ENCODE peak calls at places on chromosomes 1 and 21, in six cellular contexts. L is substantia nigra, K is pancreas, F is mesenchymal stem cell, M is HCT116, U is mesendoderm. W is an unnamed sample.

GRCh38 chr1:68198752-68199151 is 33.6 kb downstream of the WLS start:
- DNase-seq in L (no peak), K (no peak), F (no peak), M (no peak), U (no peak), W (no peak)

GRCh38 chr1:98693385-98693784 is 31.9 kb downstream of the SNX7 start:
- DNase-seq in L (no peak), K (no peak), F (no peak), M (no peak), U (no peak), W (no peak)

GRCh38 chr1:203517426-203517974 is 23.5 kb downstream of the OPTC start:
- DNase-seq in L (no peak), K (no peak), F (no peak), M (no peak), U (peak), W (no peak)

GRCh38 chr1:6603424-6603850 is 768 bp upstream of the KLHL21 start:
- DNase-seq in L (no peak), K (peak), F (peak), M (no peak), U (no peak), W (no peak)

GRCh38 chr1:64975740-64976139 is 9.4 kb upstream of the JAK1 start:
- DNase-seq in L (no peak), K (no peak), F (no peak), M (no peak), U (no peak), W (no peak)

GRCh38 chr1:201059871-201060555 is 36.5 kb upstream of the KIF21B start:
- DNase-seq in L (no peak), K (no peak), F (no peak), M (no peak), U (no peak), W (no peak)

GRCh38 chr1:93715529-93716126 is 34.0 kb upstream of the BCAR3 start:
- DNase-seq in L (no peak), K (no peak), F (peak), M (no peak), U (peak), W (no peak)

GRCh38 chr1:186782791-186783190 is 46.0 kb upstream of the PLA2G4A start:
- DNase-seq in L (no peak), K (no peak), F (no peak), M (no peak), U (no peak), W (no peak)

GRCh38 chr1:8711161-8711560 is 106.3 kb downstream of the RERE start:
- DNase-seq in L (no peak), K (no peak), F (no peak), M (no peak), U (no peak), W (no peak)

GRCh38 chr1:169676001-169676400 is 35.4 kb downstream of the SELL start:
- DNase-seq in L (no peak), K (no peak), F (peak), M (no peak), U (no peak), W (no peak)

GRCh38 chr1:89523597-89524368 is 846 bp upstream of the LRRC8B start:
- DNase-seq in L (no peak), K (no peak), F (peak), M (peak), U (peak), W (no peak)

GRCh38 chr1:116376734-116377096 is 3.7 kb downstream of the ATP1A1 start:
- DNase-seq in L (no peak), K (no peak), F (peak), M (no peak), U (no peak), W (no peak)

GRCh38 chr21:27422435-27422834 is 455.5 kb upstream of the ADAMTS5 start:
- DNase-seq in L (no peak), K (no peak), F (peak), M (no peak), U (no peak), W (no peak)

DNA sequence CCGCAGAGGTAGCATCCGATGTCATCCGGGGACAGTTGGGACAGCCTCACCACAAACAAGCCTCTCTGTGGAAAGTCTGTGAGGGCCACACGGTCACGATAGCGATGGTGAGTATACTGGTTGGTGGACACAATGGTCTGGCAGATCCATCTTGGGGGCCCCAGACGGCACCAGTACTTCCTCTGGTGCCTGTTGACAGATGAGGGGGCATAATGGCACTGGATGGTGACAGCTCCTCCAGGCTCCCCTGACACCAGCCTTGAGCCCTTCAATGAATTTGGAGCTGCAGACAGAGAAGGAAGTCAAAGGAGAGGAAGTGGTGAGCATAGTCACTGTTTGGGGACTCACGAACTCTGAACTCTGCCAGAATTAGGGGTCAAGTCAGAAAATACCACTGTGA is 8.0 kb downstream of the FCAMR start:
- DNase-seq in L (no peak), K (no peak), F (no peak), M (no peak), U (no peak), W (no peak)
- H3K27ac ChIP-seq in L (no peak), K (no peak), F (no peak), M (no peak), U (no peak), W (no peak)

GRCh38 chr1:38696371-38696770 is 163.2 kb downstream of the RRAGC start:
- DNase-seq in L (no peak), K (no peak), F (no peak), M (no peak), U (no peak), W (no peak)
- H3K27ac ChIP-seq in L (no peak), K (no peak), F (no peak), M (no peak), U (no peak), W (no peak)

GRCh38 chr1:110893908-110894490 is 21.1 kb downstream of the CD53 start:
- DNase-seq in L (no peak), K (no peak), F (no peak), M (no peak), U (no peak), W (no peak)
- H3K27ac ChIP-seq in L (no peak), K (no peak), F (no peak), M (no peak), U (no peak), W (no peak)

DNA sequence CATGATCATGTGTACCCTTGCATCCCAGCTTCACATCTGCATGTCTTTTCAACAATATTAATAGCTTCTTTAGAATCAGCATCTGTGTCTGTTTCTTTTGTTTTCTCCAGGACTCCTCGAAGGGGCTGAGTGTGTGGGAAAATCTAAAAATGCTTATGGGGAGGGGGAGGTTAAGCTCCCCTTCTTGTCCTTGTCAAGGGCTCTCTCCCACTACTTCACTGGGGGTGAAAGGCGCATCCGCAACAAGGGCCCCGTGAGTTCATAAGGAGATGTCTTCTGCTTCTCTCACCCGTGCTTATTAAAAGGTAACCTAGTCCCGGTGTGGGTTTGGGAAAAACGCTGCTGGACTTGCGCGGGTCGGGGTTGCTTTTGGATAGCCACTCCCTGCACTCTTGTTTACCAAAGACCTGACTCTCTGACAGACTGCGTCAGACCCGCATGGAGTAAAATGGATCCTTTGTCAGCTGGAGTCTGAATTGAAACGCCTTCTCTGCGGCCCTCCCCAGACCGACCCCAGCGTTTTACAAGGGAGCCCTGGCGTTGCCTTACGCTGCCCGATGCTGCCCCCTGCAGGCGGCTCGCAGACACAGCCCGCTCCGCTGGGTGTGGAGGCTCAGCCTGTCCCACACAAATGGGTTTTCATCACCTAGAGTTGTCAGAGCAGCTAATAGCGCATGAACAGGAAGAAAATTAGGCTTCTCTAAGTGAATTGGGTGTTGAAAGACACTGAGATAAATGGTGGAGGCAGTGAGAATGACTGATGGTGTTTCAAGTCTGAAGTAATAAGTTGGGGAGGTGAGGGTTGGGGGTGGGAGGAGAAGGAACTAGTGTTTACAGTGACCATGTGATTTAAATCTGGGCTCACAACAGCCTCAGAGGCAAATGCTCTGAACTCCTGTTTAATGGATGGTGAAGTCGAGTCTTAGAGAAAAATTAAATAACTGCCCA is 53.9 kb downstream of the IER5 start:
- DNase-seq in L (peak), K (peak), F (peak), M (peak), U (peak), W (peak)
- H3K27ac ChIP-seq in L (peak), K (no peak), F (no peak), M (no peak), U (no peak), W (peak)

DNA sequence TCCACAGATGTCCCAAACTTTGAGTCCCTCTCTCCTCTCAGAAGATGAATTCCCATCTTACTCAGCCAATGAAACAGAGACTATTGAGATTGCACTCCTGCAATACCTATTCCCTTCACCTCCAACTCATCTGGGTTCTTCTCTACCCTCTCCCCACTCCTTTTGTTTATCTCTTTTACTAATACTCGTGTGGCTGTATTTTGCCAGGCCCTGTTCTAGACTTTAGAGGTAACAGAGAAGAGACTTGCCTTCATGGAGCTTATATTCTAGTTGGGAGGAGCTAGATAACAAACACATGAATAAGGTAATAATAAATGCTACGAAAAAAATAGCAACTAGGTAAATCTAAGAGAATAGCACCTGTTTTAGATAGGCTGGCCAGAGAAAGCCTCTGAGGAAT is 4.1 kb upstream of the TP53BP2 start:
- DNase-seq in L (no peak), K (no peak), F (no peak), M (no peak), U (no peak), W (no peak)
- H3K27ac ChIP-seq in L (no peak), K (no peak), F (no peak), M (no peak), U (no peak), W (no peak)

GRCh38 chr1:20076695-20077461 is 6.9 kb downstream of the PLA2G5 start:
- DNase-seq in L (no peak), K (no peak), F (no peak), M (no peak), U (peak), W (no peak)

GRCh38 chr1:20079661-20080305 is 9.8 kb downstream of the PLA2G5 start:
- DNase-seq in L (no peak), K (no peak), F (no peak), M (no peak), U (no peak), W (no peak)

GRCh38 chr1:20078711-20079110 is 8.7 kb downstream of the PLA2G5 start:
- DNase-seq in L (no peak), K (no peak), F (no peak), M (no peak), U (no peak), W (no peak)

GRCh38 chr1:20076223-20076622 is 6.2 kb downstream of the PLA2G5 start:
- DNase-seq in L (no peak), K (no peak), F (no peak), M (no peak), U (no peak), W (no peak)

DNA sequence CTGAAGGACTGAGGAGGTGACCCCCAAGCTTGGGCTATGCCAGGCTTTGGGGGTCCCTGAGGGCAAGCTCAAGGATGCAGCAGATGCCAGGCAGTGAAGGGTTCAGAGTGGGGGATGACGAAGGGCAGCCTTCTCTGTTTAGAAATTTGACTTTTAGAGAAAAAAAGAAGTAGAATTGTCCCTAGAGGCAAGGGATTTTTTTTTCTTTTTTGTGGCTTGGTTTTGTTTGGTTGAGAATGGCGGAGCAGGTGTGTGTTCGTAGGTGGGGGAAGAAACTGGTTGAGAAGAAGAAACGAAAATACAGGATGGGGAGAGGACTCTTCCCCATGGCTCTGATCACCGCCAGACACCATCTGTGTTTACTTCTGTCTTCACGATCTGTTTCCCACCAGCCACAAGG is 8.2 kb downstream of the PLA2G5 start:
- DNase-seq in L (no peak), K (no peak), F (no peak), M (no peak), U (no peak), W (no peak)
- H3K27ac ChIP-seq in L (no peak), K (no peak), F (no peak), M (no peak), U (no peak), W (no peak)

DNA sequence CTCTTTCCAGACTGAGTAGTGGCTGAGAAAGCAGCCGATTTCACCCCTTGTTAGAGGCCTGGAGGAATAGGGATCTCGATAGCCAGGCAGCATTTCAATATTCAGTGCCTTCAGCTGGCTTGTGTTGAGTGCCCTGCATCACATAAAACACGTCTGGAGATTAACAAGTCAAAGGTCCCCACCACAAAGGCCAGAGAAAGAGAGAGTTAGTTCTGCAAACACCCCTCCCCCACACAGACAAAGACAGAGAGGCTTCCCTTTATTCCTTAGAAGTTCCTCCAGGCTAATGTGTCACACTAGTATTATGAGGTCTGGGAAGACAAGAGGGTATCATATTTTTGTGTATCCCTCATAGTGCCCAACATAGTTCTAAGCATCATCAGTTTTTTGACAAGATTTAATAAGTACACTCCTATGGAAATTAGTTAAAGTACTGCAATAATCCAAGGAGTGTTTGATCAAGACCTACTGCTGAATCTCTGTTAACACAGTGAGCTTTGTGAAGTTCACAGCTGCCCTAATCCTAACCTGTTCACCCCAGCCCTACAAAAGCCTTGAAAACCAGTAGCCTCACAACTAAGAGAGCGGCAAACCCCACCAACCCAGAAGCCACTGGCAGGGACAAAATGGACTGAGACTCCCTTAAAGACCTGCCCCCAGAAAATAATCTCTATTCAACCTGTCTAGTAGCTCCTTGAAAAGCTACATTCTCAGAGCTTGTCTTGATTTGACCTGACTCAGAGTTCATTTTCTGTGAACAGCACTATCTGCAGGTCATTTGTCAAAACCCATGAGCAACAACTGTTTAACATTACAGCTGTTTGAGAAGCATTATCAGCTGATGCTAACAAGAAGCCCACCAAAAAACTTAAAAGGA is 91.9 kb downstream of the COLGALT2 start:
- DNase-seq in L (no peak), K (no peak), F (peak), M (no peak), U (peak), W (no peak)
- H3K27ac ChIP-seq in L (peak), K (no peak), F (no peak), M (no peak), U (no peak), W (no peak)

GRCh38 chr1:158654079-158654478 is 32.4 kb downstream of the SPTA1 start:
- DNase-seq in L (no peak), K (no peak), F (no peak), M (no peak), U (no peak), W (no peak)

GRCh38 chr1:158649052-158649451 is 37.5 kb downstream of the SPTA1 start:
- DNase-seq in L (no peak), K (no peak), F (no peak), M (no peak), U (peak), W (no peak)

GRCh38 chr1:158652721-158653334 is 33.7 kb downstream of the SPTA1 start:
- DNase-seq in L (no peak), K (no peak), F (no peak), M (no peak), U (no peak), W (no peak)

DNA sequence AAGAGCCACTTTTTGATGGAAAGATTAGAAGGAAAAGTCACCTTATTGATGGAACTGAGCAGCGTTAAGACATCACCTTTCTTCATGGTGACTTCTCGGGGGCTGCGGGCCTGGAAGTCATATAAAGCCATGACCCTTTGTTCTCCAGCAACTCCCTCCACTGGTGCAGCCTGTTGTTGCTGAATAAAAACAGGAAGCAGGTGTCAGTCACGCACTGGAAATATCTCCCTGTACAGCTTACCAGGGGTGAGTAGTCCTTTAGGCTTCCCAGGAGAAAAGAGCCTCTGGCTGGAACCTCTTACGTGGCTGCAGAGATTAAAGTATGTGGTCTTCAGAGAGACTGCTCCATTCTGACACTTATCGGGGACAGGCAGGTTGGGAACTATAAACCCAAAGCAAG is 31.9 kb downstream of the SPTA1 start:
- DNase-seq in L (no peak), K (no peak), F (no peak), M (no peak), U (no peak), W (no peak)
- H3K27ac ChIP-seq in L (no peak), K (no peak), F (no peak), M (no peak), U (no peak), W (no peak)